ENCODE peak calls at places on chromosomes 2 and 18, in ten cellular contexts. Q is left ventricle myocardium inferior, A is cardiac fibroblast, J is GM23248, O is heart right ventricle, P is AG09309, B is fibroblast of pulmonary artery, N is pancreas, X is mesendoderm, I is hepatocyte. E is an unnamed sample.

GRCh38 chr2:62302763-62303435 is 107.0 kb downstream of the B3GNT2 start:
- DNase-seq in Q (no peak), A (no peak), J (no peak), O (no peak), P (no peak), B (no peak), N (no peak), X (no peak), I (no peak), E (no peak)

GRCh38 chr2:19226871-19227270 is 131.6 kb downstream of the OSR1 start:
- DNase-seq in Q (no peak), A (no peak), J (no peak), O (no peak), P (no peak), B (no peak), N (no peak), X (no peak), I (no peak), E (no peak)

GRCh38 chr18:10424576-10425314 is 29.7 kb upstream of the APCDD1 start:
- DNase-seq in Q (peak), A (no peak), J (peak), O (peak), P (no peak), B (no peak), N (no peak), X (no peak), I (no peak), E (no peak)

GRCh38 chr18:62452280-62452824 is 70.5 kb upstream of the ZCCHC2 start:
- DNase-seq in Q (no peak), A (peak), J (peak), O (no peak), P (peak), B (peak), N (no peak), X (no peak), I (peak), E (peak)

GRCh38 chr2:36511858-36512630 is 85.9 kb downstream of the FEZ2 start:
- DNase-seq in Q (no peak), A (no peak), J (peak), O (no peak), P (peak), B (no peak), N (no peak), X (no peak), I (peak), E (no peak)

GRCh38 chr18:79784071-79784913 is 13.4 kb upstream of the KCNG2 start:
- DNase-seq in Q (no peak), A (no peak), J (no peak), O (no peak), P (no peak), B (no peak), N (no peak), X (no peak), I (no peak), E (no peak)

GRCh38 chr2:158034198-158034831 is 67.4 kb upstream of the UPP2 start:
- DNase-seq in Q (no peak), A (peak), J (peak), O (no peak), P (peak), B (peak), N (peak), X (peak), I (peak), E (peak)

GRCh38 chr2:64104944-64105343 is 39.3 kb downstream of the PELI1 start:
- DNase-seq in Q (no peak), A (no peak), J (peak), O (no peak), P (no peak), B (no peak), N (no peak), X (no peak), I (no peak), E (no peak)

GRCh38 chr2:168064011-168064998 is 183.1 kb downstream of the STK39 start:
- DNase-seq in Q (no peak), A (no peak), J (no peak), O (no peak), P (no peak), B (no peak), N (no peak), X (no peak), I (no peak), E (no peak)

GRCh38 chr18:59908790-59909189 is 9.0 kb downstream of the PMAIP1 start:
- DNase-seq in Q (no peak), A (peak), J (no peak), O (no peak), P (no peak), B (peak), N (no peak), X (no peak), I (no peak), E (no peak)

GRCh38 chr18:46628206-46628605 is 28.8 kb downstream of the LOXHD1 start:
- DNase-seq in Q (no peak), A (no peak), J (no peak), O (no peak), P (no peak), B (no peak), N (no peak), X (no peak), I (no peak), E (no peak)

GRCh38 chr18:32576296-32576916 is 105.7 kb upstream of the GAREM1 start:
- DNase-seq in Q (no peak), A (peak), J (peak), O (no peak), P (no peak), B (peak), N (no peak), X (peak), I (peak), E (peak)

GRCh38 chr2:159890945-159891588 is 93.1 kb upstream of the CD302 start:
- DNase-seq in Q (no peak), A (no peak), J (no peak), O (no peak), P (no peak), B (no peak), N (no peak), X (no peak), I (no peak), E (no peak)

GRCh38 chr18:33282142-33282541 is 158.4 kb downstream of the CCDC178 start:
- DNase-seq in Q (no peak), A (no peak), J (no peak), O (no peak), P (no peak), B (no peak), N (no peak), X (no peak), I (no peak), E (no peak)

GRCh38 chr2:71742953-71743601 is 289.7 kb downstream of the DYSF start:
- DNase-seq in Q (peak), A (peak), J (peak), O (peak), P (peak), B (peak), N (peak), X (peak), I (peak), E (no peak)

DNA sequence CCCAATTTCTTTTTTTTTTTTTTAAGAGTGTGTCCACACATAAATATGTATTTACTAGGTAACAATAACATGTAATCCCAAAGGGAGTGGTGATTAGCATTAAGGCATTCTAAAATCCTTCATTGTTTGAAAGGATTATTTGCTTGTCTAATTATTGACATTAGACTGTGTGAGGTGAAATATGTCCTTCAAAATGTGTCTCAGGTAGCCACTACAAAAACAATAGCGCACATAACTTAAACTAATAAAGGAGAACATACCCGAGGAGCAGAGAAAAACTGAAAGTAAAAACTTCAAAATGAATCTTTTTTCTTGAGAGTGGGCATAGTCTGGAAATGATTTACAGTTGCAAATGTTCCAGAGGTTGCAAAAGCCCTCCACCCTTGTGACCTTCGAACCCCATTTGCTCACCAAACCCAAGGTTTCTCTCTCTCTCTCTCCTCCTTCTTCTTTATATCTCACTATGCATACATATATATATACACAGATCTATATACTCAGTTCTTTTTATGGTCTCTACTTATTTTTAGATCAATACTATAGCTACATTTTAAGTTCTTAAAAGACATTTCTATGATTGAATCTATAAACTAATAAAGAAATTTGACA is 24.4 kb upstream of the FRZB start:
- DNase-seq in Q (no peak), A (no peak), J (no peak), O (no peak), P (no peak), B (no peak), N (no peak), X (no peak), I (no peak), E (no peak)
- H3K4me3 ChIP-seq in Q (no peak), A (no peak), J (peak), O (no peak), P (no peak), B (no peak), N (no peak), X (no peak), I (peak), E (no peak)

DNA sequence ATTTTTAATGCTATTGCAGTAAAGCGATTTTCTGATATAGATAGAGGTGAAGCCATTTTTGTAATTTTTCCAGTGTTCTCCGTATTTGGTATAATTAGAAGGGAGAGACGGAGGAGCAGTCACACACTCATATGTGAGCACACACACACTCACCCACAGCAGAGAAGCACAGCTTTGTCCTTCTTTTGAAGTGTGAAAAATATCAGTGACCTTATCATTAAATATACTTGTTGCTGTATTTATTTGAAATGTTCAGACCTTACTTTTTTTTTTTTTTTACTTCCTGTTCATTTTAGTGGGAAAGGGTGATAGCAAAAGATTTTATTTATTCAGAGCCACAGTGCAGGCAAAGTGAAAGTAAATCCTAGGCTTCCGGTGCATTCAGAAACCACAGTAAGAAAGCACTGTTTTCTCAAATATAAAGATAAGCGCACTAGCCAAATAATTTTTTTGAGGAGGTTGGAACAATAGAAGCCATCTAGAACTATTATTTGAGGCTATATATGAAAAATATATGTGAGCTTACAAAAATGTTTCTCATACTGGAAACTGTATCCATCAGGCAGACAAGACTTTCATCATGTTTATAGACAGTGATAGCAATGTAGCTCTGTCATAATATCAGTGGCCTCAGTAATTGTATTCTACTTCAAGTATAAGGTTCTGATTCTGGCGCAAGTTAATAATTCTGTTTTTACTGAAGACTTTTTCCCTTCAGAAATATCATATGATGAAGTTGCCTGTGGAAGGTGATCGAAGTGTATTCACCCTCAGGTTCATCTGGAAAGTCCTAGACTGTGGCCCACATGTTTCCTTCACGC is 37.2 kb downstream of the TSHZ1 start:
- DNase-seq in Q (no peak), A (peak), J (peak), O (no peak), P (peak), B (peak), N (no peak), X (no peak), I (no peak), E (no peak)
- H3K4me3 ChIP-seq in Q (peak), A (peak), J (peak), O (peak), P (peak), B (peak), N (peak), X (no peak), I (peak), E (no peak)

GRCh38 chr2:239213420-239214101 is 187.3 kb downstream of the HDAC4 start:
- DNase-seq in Q (no peak), A (no peak), J (no peak), O (no peak), P (no peak), B (no peak), N (no peak), X (no peak), I (no peak), E (no peak)

GRCh38 chr2:239212553-239213419 is 188.0 kb downstream of the HDAC4 start:
- DNase-seq in Q (no peak), A (no peak), J (no peak), O (no peak), P (no peak), B (no peak), N (no peak), X (peak), I (no peak), E (no peak)

GRCh38 chr2:239211391-239212094 is 189.3 kb downstream of the HDAC4 start:
- DNase-seq in Q (peak), A (no peak), J (peak), O (no peak), P (no peak), B (no peak), N (no peak), X (peak), I (no peak), E (no peak)

GRCh38 chr2:239209806-239210205 is 191.0 kb downstream of the HDAC4 start:
- DNase-seq in Q (no peak), A (no peak), J (no peak), O (no peak), P (no peak), B (no peak), N (no peak), X (no peak), I (no peak), E (no peak)

DNA sequence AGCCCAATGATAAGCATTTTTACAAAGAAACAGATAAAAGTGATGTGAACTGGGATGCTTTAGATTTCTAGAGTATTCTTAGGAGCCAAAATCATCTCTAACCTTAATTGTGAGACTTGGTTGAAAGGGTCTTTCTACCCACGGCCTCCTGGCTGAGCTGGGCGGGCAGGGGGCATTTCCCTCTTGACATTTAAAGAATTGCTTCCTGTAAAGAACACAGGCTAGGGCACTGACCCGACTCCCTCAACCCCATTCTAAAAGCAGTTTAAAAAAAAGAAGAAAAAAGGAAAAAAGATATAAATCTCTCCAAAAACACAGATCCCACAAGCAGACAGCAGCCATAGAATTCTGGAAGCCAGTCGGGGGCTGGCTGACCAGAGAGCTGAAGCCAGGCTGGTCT is 188.7 kb downstream of the HDAC4 start:
- DNase-seq in Q (peak), A (no peak), J (no peak), O (no peak), P (no peak), B (no peak), N (no peak), X (no peak), I (no peak), E (no peak)
- H3K4me3 ChIP-seq in Q (no peak), A (no peak), J (no peak), O (no peak), P (no peak), B (no peak), N (no peak), X (no peak), I (no peak), E (no peak)

GRCh38 chr18:36297419-36298112 is at the start of gene FHOD3:
- DNase-seq in Q (peak), A (peak), J (peak), O (peak), P (no peak), B (peak), N (peak), X (peak), I (peak), E (peak)
- H3K4me3 ChIP-seq in Q (peak), A (peak), J (peak), O (peak), P (peak), B (peak), N (peak), X (peak), I (peak), E (peak)

GRCh38 chr2:107588181-107588580 is 238.5 kb upstream of the RGPD4 start:
- DNase-seq in Q (no peak), A (no peak), J (no peak), O (no peak), P (no peak), B (no peak), N (no peak), X (no peak), I (no peak), E (no peak)

GRCh38 chr2:107582487-107582886 is 244.2 kb upstream of the RGPD4 start:
- DNase-seq in Q (no peak), A (no peak), J (no peak), O (no peak), P (no peak), B (no peak), N (no peak), X (no peak), I (no peak), E (no peak)

GRCh38 chr2:107588960-107589542 is 237.6 kb upstream of the RGPD4 start:
- DNase-seq in Q (no peak), A (peak), J (peak), O (no peak), P (no peak), B (peak), N (no peak), X (no peak), I (no peak), E (no peak)

GRCh38 chr2:107584577-107584976 is 242.1 kb upstream of the RGPD4 start:
- DNase-seq in Q (no peak), A (peak), J (peak), O (no peak), P (no peak), B (peak), N (no peak), X (no peak), I (no peak), E (no peak)

DNA sequence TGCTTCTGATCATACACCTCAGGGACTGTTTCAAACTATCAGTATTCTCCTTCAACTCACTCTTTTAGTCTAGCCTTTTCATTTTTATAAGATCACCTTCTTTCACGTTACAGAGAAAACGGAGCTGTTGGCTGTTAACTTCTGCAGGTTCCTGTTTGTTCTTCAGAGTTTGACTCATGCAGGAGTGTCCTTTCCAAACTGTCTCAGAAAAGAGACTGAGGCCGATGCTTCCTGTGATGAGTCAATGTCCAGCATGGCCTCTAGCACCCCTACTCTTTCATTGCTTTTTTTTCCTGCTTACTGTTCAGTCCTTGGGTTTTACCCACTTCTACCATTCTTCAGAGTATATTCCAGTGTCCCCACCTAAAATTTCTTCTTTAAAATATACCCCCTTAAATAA is 240.8 kb upstream of the RGPD4 start:
- DNase-seq in Q (no peak), A (peak), J (peak), O (no peak), P (no peak), B (peak), N (no peak), X (no peak), I (no peak), E (no peak)
- H3K4me3 ChIP-seq in Q (no peak), A (no peak), J (peak), O (no peak), P (no peak), B (no peak), N (no peak), X (no peak), I (no peak), E (no peak)

GRCh38 chr2:25824216-25824615 is 54.1 kb downstream of the ASXL2 start:
- DNase-seq in Q (no peak), A (no peak), J (no peak), O (no peak), P (no peak), B (no peak), N (no peak), X (no peak), I (no peak), E (no peak)

GRCh38 chr2:25825238-25825637 is 53.0 kb downstream of the ASXL2 start:
- DNase-seq in Q (no peak), A (no peak), J (no peak), O (no peak), P (no peak), B (no peak), N (no peak), X (no peak), I (no peak), E (no peak)

GRCh38 chr2:25821225-25822056 is 56.8 kb downstream of the ASXL2 start:
- DNase-seq in Q (no peak), A (peak), J (no peak), O (no peak), P (no peak), B (peak), N (no peak), X (no peak), I (no peak), E (no peak)

GRCh38 chr2:25824718-25825117 is 53.6 kb downstream of the ASXL2 start:
- DNase-seq in Q (no peak), A (no peak), J (no peak), O (no peak), P (no peak), B (no peak), N (no peak), X (no peak), I (no peak), E (no peak)

DNA sequence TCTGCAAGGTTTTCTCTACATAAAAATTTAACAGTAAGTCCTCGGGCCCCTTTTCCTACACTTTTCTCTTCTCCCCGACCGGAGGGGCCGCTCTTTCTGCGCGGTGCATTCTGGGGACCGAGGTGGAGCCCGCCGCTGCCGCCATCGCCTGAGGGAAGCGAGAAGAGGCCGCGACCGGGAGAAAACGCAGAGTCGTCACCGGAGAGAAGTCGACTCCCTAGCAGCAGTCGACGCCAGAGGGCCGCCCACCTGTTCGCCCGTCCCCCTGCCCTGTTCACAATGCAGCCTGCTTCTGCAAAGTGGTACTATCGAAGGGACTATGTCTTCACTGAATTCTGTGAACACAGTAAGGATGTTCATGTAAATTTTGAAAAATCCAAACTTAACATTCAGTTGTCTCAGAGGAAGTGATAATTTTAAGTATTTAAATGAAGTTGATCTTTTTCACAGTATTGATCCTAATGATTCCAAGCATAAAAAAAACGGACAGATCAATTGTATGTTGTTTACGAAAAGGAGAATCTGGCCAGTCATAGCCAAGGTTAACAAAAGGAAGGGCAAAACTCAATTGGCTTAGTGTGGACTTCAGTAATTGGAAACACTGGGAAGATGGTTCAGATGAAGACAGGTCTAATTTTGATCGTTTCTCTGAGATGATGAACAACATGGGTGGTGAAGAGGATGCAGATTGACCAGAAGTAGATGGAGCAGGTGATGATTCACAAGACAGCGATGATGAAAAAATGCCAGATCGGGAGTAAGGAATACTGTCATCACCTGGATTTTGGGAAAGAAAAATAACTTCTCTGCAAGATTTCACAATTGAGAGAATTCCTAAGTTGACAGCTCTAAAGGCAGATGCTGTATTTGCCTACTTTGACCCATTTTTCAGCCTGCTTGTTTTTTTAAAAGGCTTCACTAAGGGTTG is 55.8 kb downstream of the ASXL2 start:
- DNase-seq in Q (peak), A (peak), J (peak), O (peak), P (no peak), B (peak), N (peak), X (peak), I (peak), E (no peak)
- H3K4me3 ChIP-seq in Q (peak), A (no peak), J (no peak), O (peak), P (no peak), B (peak), N (peak), X (no peak), I (no peak), E (no peak)